ENCODE peak calls at places on chromosomes 13 and 19, in four cellular contexts. F is NCI-H345; W is activated CD4-positive, CD25-positive, alpha-beta regulatory T cell; Z is NCI-H1105. R is an unnamed sample.

GRCh38 chr19:18612772-18613588 is at the start of gene TMEM59L:
- DNase-seq in F (no peak), W (peak; percentile 17), Z (no peak), R (no peak)

GRCh38 chr19:3013261-3013725 is 15.8 kb downstream of the TLE2 start:
- DNase-seq in F (no peak), W (no peak), Z (no peak), R (no peak)

GRCh38 chr19:5624154-5624663 is 1.3 kb downstream of the SAFB start:
- DNase-seq in F (no peak), W (no peak), Z (no peak), R (no peak)

GRCh38 chr13:43492745-43493144 is 294.0 kb downstream of the ENOX1 start:
- DNase-seq in F (no peak), W (no peak), Z (no peak), R (no peak)

GRCh38 chr19:8616861-8617260 is 6.3 kb upstream of the ADAMTS10 start:
- DNase-seq in F (no peak), W (no peak), Z (no peak), R (no peak)

GRCh38 chr13:98174321-98174720 is 2.7 kb downstream of the RNF113B start:
- DNase-seq in F (no peak), W (no peak), Z (no peak), R (no peak)

GRCh38 chr19:7850429-7850819 is 20.4 kb downstream of the EVI5L start:
- DNase-seq in F (no peak), W (no peak), Z (no peak), R (no peak)

GRCh38 chr19:1076951-1077350 is 10.0 kb downstream of the ARHGAP45 start:
- DNase-seq in F (no peak), W (peak; percentile 87), Z (no peak), R (peak; percentile 73)

GRCh38 chr13:97302611-97303010 is 80.5 kb downstream of the MBNL2 start:
- DNase-seq in F (no peak), W (no peak), Z (no peak), R (no peak)

GRCh38 chr13:33740134-33740538 is 77.8 kb upstream of the RFC3 start:
- DNase-seq in F (no peak), W (no peak), Z (no peak), R (no peak)

GRCh38 chr19:11088508-11089253 is 582 bp upstream of the LDLR start:
- DNase-seq in F (no peak), W (no peak), Z (no peak), R (peak; percentile 69)

GRCh38 chr19:43524922-43525835 is 1.8 kb downstream of the ETHE1 start:
- DNase-seq in F (no peak), W (no peak), Z (no peak), R (no peak)

GRCh38 chr19:10421981-10422461 is 1.7 kb downstream of the PDE4A start:
- DNase-seq in F (no peak), W (no peak), Z (no peak), R (no peak)

GRCh38 chr13:21541271-21541670 is 62.7 kb downstream of the MICU2 start:
- DNase-seq in F (no peak), W (no peak), Z (no peak), R (no peak)

R was measured in NCI-H2029 treated with DMSO at 0.1 percent for 48 hours.